ENCODE peak calls at places on chromosome 16, in seven cellular contexts. One of them, this sample, is unnamed.

GRCh38 chr16:56237451-56237930 is 46.2 kb downstream of the GNAO1 start:
- DNase-seq in foreskin fibroblast: no peak
- DNase-seq in tibial nerve: no peak
- DNase-seq in GM12865: no peak
- DNase-seq in fibroblast of mammary gland: no peak
- DNase-seq in cardiac muscle cell: no peak
- DNase-seq in mucosa of descending colon: no peak
- DNase-seq in this sample: no peak

GRCh38 chr16:53502331-53503269 is at the start of gene AKTIP:
- DNase-seq in foreskin fibroblast: no peak
- DNase-seq in mucosa of descending colon: peak
- DNase-seq in GM12865: peak
- DNase-seq in cardiac muscle cell: peak
- DNase-seq in fibroblast of mammary gland: peak
- DNase-seq in tibial nerve: no peak
- DNase-seq in this sample: peak

GRCh38 chr16:80948886-80949502 is 57.7 kb downstream of the CMC2 start:
- DNase-seq in mucosa of descending colon: peak
- DNase-seq in GM12865: peak
- DNase-seq in tibial nerve: no peak
- DNase-seq in cardiac muscle cell: peak
- DNase-seq in foreskin fibroblast: no peak
- DNase-seq in fibroblast of mammary gland: peak
- DNase-seq in this sample: peak

GRCh38 chr16:46839986-46840443 is 9.0 kb upstream of the C16orf87 start:
- DNase-seq in foreskin fibroblast: no peak
- DNase-seq in GM12865: no peak
- DNase-seq in tibial nerve: no peak
- DNase-seq in mucosa of descending colon: no peak
- DNase-seq in cardiac muscle cell: no peak
- DNase-seq in fibroblast of mammary gland: no peak
- DNase-seq in this sample: no peak

GRCh38 chr16:22635345-22635744 is 124.7 kb downstream of the NPIPB5 start:
- DNase-seq in tibial nerve: no peak
- DNase-seq in GM12865: no peak
- DNase-seq in foreskin fibroblast: peak
- DNase-seq in mucosa of descending colon: no peak
- DNase-seq in cardiac muscle cell: no peak
- DNase-seq in fibroblast of mammary gland: peak
- DNase-seq in this sample: no peak

GRCh38 chr16:81201267-81201666 is 37.2 kb upstream of the BCO1 start:
- DNase-seq in tibial nerve: no peak
- DNase-seq in fibroblast of mammary gland: no peak
- DNase-seq in foreskin fibroblast: peak
- DNase-seq in GM12865: no peak
- DNase-seq in cardiac muscle cell: no peak
- DNase-seq in mucosa of descending colon: no peak
- DNase-seq in this sample: no peak

GRCh38 chr16:54443839-54444238 is 157.3 kb upstream of the IRX3 start:
- DNase-seq in tibial nerve: no peak
- DNase-seq in mucosa of descending colon: no peak
- DNase-seq in foreskin fibroblast: no peak
- DNase-seq in GM12865: no peak
- DNase-seq in cardiac muscle cell: no peak
- DNase-seq in fibroblast of mammary gland: no peak
- DNase-seq in this sample: no peak

GRCh38 chr16:81786321-81786720 is 7.2 kb downstream of the PLCG2 start:
- DNase-seq in foreskin fibroblast: no peak
- DNase-seq in cardiac muscle cell: no peak
- DNase-seq in tibial nerve: no peak
- DNase-seq in mucosa of descending colon: no peak
- DNase-seq in fibroblast of mammary gland: no peak
- DNase-seq in GM12865: no peak
- DNase-seq in this sample: peak

GRCh38 chr16:27374794-27375499 is 27.0 kb upstream of the IL21R start:
- DNase-seq in mucosa of descending colon: peak
- DNase-seq in tibial nerve: peak
- DNase-seq in foreskin fibroblast: no peak
- DNase-seq in cardiac muscle cell: peak
- DNase-seq in GM12865: peak
- DNase-seq in fibroblast of mammary gland: peak
- DNase-seq in this sample: peak

GRCh38 chr16:3119286-3119685 is 6.9 kb downstream of the ZNF205 start:
- DNase-seq in cardiac muscle cell: no peak
- DNase-seq in GM12865: no peak
- DNase-seq in fibroblast of mammary gland: no peak
- DNase-seq in foreskin fibroblast: no peak
- DNase-seq in tibial nerve: no peak
- DNase-seq in mucosa of descending colon: no peak
- DNase-seq in this sample: no peak

GRCh38 chr16:57689772-57690558 is 4.6 kb upstream of the DRC7 start:
- DNase-seq in tibial nerve: no peak
- DNase-seq in cardiac muscle cell: peak
- DNase-seq in GM12865: peak
- DNase-seq in mucosa of descending colon: no peak
- DNase-seq in fibroblast of mammary gland: no peak
- DNase-seq in foreskin fibroblast: no peak
- DNase-seq in this sample: no peak
- H3K4me3 ChIP-seq in tibial nerve: no peak
- H3K4me3 ChIP-seq in cardiac muscle cell: no peak
- H3K4me3 ChIP-seq in GM12865: no peak
- H3K4me3 ChIP-seq in mucosa of descending colon: no peak
- H3K4me3 ChIP-seq in fibroblast of mammary gland: no peak
- H3K4me3 ChIP-seq in foreskin fibroblast: no peak
- H3K4me3 ChIP-seq in this sample: no peak

GRCh38 chr16:14487579-14487978 is 142.5 kb downstream of the PARN start:
- DNase-seq in mucosa of descending colon: no peak
- DNase-seq in GM12865: no peak
- DNase-seq in foreskin fibroblast: no peak
- DNase-seq in cardiac muscle cell: no peak
- DNase-seq in tibial nerve: no peak
- DNase-seq in fibroblast of mammary gland: no peak
- DNase-seq in this sample: no peak

GRCh38 chr16:14491831-14492529 is 138.1 kb downstream of the PARN start:
- DNase-seq in tibial nerve: no peak
- DNase-seq in foreskin fibroblast: no peak
- DNase-seq in mucosa of descending colon: no peak
- DNase-seq in fibroblast of mammary gland: no peak
- DNase-seq in GM12865: no peak
- DNase-seq in cardiac muscle cell: no peak
- DNase-seq in this sample: no peak

GRCh38 chr16:14486520-14487303 is 143.3 kb downstream of the PARN start:
- DNase-seq in cardiac muscle cell: peak
- DNase-seq in mucosa of descending colon: peak
- DNase-seq in foreskin fibroblast: peak
- DNase-seq in GM12865: no peak
- DNase-seq in fibroblast of mammary gland: peak
- DNase-seq in tibial nerve: peak
- DNase-seq in this sample: peak

GRCh38 chr16:14490281-14490680 is 139.8 kb downstream of the PARN start:
- DNase-seq in mucosa of descending colon: no peak
- DNase-seq in foreskin fibroblast: no peak
- DNase-seq in cardiac muscle cell: no peak
- DNase-seq in tibial nerve: no peak
- DNase-seq in GM12865: no peak
- DNase-seq in fibroblast of mammary gland: no peak
- DNase-seq in this sample: no peak

GRCh38 chr16:14489460-14489859 is 140.6 kb downstream of the PARN start:
- DNase-seq in foreskin fibroblast: no peak
- DNase-seq in tibial nerve: no peak
- DNase-seq in cardiac muscle cell: peak
- DNase-seq in mucosa of descending colon: no peak
- DNase-seq in fibroblast of mammary gland: no peak
- DNase-seq in GM12865: peak
- DNase-seq in this sample: peak
- TF ChIP-seq CTCF in foreskin fibroblast: no peak
- TF ChIP-seq CTCF in tibial nerve: no peak
- TF ChIP-seq CTCF in cardiac muscle cell: peak
- TF ChIP-seq CTCF in mucosa of descending colon: no peak
- TF ChIP-seq CTCF in fibroblast of mammary gland: peak
- TF ChIP-seq CTCF in GM12865: no peak
- TF ChIP-seq CTCF in this sample: peak

DNA sequence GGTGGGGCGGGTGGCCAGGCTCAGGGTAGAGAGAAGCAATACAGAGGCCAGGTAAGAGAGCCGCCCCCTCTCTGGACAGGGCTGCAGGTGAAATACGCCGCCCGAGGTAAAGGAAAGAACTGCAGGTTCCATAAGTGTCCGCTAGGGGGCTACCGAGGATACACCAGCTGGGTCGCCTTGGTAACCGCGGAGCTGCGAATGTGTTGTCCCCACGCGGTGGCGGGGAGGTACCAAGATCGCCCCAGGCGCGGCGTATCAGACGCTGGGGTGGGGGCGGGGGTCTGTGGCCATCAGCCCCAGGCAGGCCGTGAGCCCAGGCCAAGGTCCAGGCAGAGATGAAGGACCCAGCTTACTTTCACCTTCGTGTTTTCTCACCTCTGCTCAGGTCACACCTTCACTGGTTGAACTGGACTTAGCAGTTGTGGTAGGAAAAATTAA is 18.4 kb upstream of the ZFP90 start:
- DNase-seq in cardiac muscle cell: peak
- DNase-seq in tibial nerve: peak
- DNase-seq in fibroblast of mammary gland: peak
- DNase-seq in GM12865: peak
- DNase-seq in mucosa of descending colon: peak
- DNase-seq in foreskin fibroblast: peak
- DNase-seq in this sample: peak
- H3K4me3 ChIP-seq in cardiac muscle cell: no peak
- H3K4me3 ChIP-seq in tibial nerve: no peak
- H3K4me3 ChIP-seq in fibroblast of mammary gland: no peak
- H3K4me3 ChIP-seq in GM12865: no peak
- H3K4me3 ChIP-seq in mucosa of descending colon: no peak
- H3K4me3 ChIP-seq in foreskin fibroblast: peak
- H3K4me3 ChIP-seq in this sample: peak

DNA sequence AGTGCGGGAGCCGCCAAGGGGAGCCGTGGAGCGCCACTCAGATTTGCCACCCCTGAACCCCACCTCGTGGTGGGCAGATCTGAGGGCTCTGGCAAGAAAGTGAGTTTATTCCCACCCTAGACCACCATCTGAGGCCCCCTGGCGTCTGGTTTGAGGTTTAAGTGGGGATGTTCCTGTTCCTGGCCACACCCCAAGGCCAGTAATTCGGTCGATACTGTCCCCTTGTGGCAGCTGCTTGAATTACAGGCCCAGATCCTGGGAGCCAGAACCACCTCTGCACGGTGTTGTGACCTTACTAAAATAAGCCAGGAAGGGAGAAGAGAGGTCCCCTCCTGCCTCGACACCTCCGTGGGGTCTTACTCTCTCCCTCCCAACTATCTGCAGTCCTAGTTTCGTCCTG is 3.3 kb upstream of the LAT start:
- DNase-seq in fibroblast of mammary gland: peak
- DNase-seq in foreskin fibroblast: no peak
- DNase-seq in GM12865: peak
- DNase-seq in cardiac muscle cell: no peak
- DNase-seq in mucosa of descending colon: peak
- DNase-seq in tibial nerve: no peak
- DNase-seq in this sample: no peak
- TF ChIP-seq CTCF in fibroblast of mammary gland: peak
- TF ChIP-seq CTCF in foreskin fibroblast: peak
- TF ChIP-seq CTCF in GM12865: peak
- TF ChIP-seq CTCF in cardiac muscle cell: peak
- TF ChIP-seq CTCF in mucosa of descending colon: no peak
- TF ChIP-seq CTCF in tibial nerve: no peak
- TF ChIP-seq CTCF in this sample: peak

GRCh38 chr16:2034695-2035430 is 8.2 kb downstream of the NHERF2 start:
- DNase-seq in tibial nerve: no peak
- DNase-seq in fibroblast of mammary gland: no peak
- DNase-seq in GM12865: no peak
- DNase-seq in cardiac muscle cell: no peak
- DNase-seq in mucosa of descending colon: no peak
- DNase-seq in foreskin fibroblast: no peak
- DNase-seq in this sample: no peak

GRCh38 chr16:2037115-2037514 is 10.4 kb downstream of the NHERF2 start:
- DNase-seq in GM12865: no peak
- DNase-seq in fibroblast of mammary gland: no peak
- DNase-seq in mucosa of descending colon: no peak
- DNase-seq in foreskin fibroblast: no peak
- DNase-seq in tibial nerve: no peak
- DNase-seq in cardiac muscle cell: no peak
- DNase-seq in this sample: no peak

GRCh38 chr16:2036200-2036966 is 9.7 kb downstream of the NHERF2 start:
- DNase-seq in tibial nerve: no peak
- DNase-seq in foreskin fibroblast: no peak
- DNase-seq in cardiac muscle cell: no peak
- DNase-seq in fibroblast of mammary gland: no peak
- DNase-seq in mucosa of descending colon: no peak
- DNase-seq in GM12865: no peak
- DNase-seq in this sample: no peak

GRCh38 chr16:2037631-2038358 is 9.8 kb downstream of the NTHL1 start:
- DNase-seq in mucosa of descending colon: no peak
- DNase-seq in foreskin fibroblast: no peak
- DNase-seq in fibroblast of mammary gland: no peak
- DNase-seq in GM12865: no peak
- DNase-seq in cardiac muscle cell: no peak
- DNase-seq in tibial nerve: no peak
- DNase-seq in this sample: peak

DNA sequence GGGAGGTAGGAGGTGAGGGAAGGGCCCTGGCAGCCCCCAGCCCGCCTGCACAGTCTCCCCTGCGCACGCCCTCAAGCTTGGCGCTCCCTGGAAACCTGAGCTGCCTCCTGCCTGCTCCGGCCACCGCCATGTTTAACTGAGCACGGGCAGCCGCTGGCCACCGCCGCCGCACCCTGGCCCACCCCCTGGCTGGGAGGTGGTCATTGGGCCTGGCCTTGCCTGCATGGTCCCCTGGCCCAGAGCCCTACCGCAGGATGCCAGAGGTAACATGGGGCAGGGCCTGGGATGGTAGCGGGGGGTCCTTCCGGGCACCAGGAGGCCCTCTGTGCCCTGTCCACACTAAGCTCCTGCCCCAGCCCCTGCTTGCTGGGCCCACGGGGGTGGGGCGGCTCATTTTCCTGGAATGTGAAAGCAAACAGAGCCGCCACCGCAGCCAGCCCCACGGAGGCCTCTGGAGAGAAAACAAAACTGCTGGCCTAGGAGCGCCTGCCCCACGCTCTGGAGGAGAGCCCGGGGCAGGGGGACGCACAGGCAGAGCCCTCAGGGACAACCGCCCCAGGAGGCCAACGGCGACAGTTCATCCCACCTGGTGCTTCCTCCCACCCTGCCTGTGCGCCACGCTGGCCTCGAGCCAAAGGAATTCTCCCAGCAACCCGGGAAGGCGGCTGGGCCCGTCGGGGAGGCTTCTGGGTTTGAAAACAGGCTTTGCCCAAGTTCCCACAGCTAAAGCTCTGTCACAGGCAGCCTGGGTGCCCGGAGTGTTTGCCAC is 8.9 kb downstream of the NHERF2 start:
- DNase-seq in foreskin fibroblast: peak
- DNase-seq in fibroblast of mammary gland: peak
- DNase-seq in GM12865: no peak
- DNase-seq in cardiac muscle cell: peak
- DNase-seq in mucosa of descending colon: no peak
- DNase-seq in tibial nerve: peak
- DNase-seq in this sample: peak
- H3K4me3 ChIP-seq in foreskin fibroblast: peak
- H3K4me3 ChIP-seq in fibroblast of mammary gland: no peak
- H3K4me3 ChIP-seq in GM12865: no peak
- H3K4me3 ChIP-seq in cardiac muscle cell: no peak
- H3K4me3 ChIP-seq in mucosa of descending colon: no peak
- H3K4me3 ChIP-seq in tibial nerve: peak
- H3K4me3 ChIP-seq in this sample: peak

GRCh38 chr16:4477966-4478365 is 1.8 kb downstream of the HMOX2 start:
- DNase-seq in cardiac muscle cell: peak
- DNase-seq in tibial nerve: no peak
- DNase-seq in GM12865: no peak
- DNase-seq in foreskin fibroblast: peak
- DNase-seq in fibroblast of mammary gland: peak
- DNase-seq in mucosa of descending colon: no peak
- DNase-seq in this sample: peak
- TF ChIP-seq CTCF in cardiac muscle cell: peak
- TF ChIP-seq CTCF in tibial nerve: peak
- TF ChIP-seq CTCF in GM12865: no peak
- TF ChIP-seq CTCF in foreskin fibroblast: peak
- TF ChIP-seq CTCF in fibroblast of mammary gland: peak
- TF ChIP-seq CTCF in mucosa of descending colon: no peak
- TF ChIP-seq CTCF in this sample: peak

This sample was measured in AG10803.